ENCODE peak calls at places on chromosomes 7 and 10, in six cellular contexts. One of them, this sample, is unnamed.

GRCh38 chr7:134698481-134698880 is 51.8 kb downstream of the BPGM start:
- DNase-seq in HCT116: no peak
- DNase-seq in stomach: no peak
- DNase-seq in SK-N-SH: no peak
- DNase-seq in lower lobe of right lung: no peak
- DNase-seq in cardiac muscle cell: no peak
- DNase-seq in this sample: no peak

GRCh38 chr10:125017547-125018298 is 75.8 kb downstream of the ZRANB1 start:
- DNase-seq in HCT116: no peak
- DNase-seq in stomach: no peak
- DNase-seq in SK-N-SH: no peak
- DNase-seq in lower lobe of right lung: no peak
- DNase-seq in cardiac muscle cell: no peak
- DNase-seq in this sample: no peak

GRCh38 chr10:67257427-67258144 is 331.8 kb downstream of the LRRTM3 start:
- DNase-seq in HCT116: no peak
- DNase-seq in stomach: no peak
- DNase-seq in SK-N-SH: no peak
- DNase-seq in lower lobe of right lung: no peak
- DNase-seq in cardiac muscle cell: no peak
- DNase-seq in this sample: peak; percentile 46

GRCh38 chr7:100475549-100475948 is 3.5 kb downstream of the TSC22D4 start:
- DNase-seq in HCT116: no peak
- DNase-seq in stomach: no peak
- DNase-seq in SK-N-SH: peak; percentile 28
- DNase-seq in lower lobe of right lung: no peak
- DNase-seq in cardiac muscle cell: peak; percentile 71
- DNase-seq in this sample: no peak

GRCh38 chr10:89563861-89564478 is 28.6 kb upstream of the SLC16A12 start:
- DNase-seq in HCT116: peak; percentile 47
- DNase-seq in stomach: no peak
- DNase-seq in SK-N-SH: peak; percentile 54
- DNase-seq in lower lobe of right lung: no peak
- DNase-seq in cardiac muscle cell: peak; percentile 68
- DNase-seq in this sample: no peak

GRCh38 chr10:51507476-51507875 is 191.9 kb downstream of the CSTF2T start:
- DNase-seq in HCT116: no peak
- DNase-seq in stomach: no peak
- DNase-seq in SK-N-SH: no peak
- DNase-seq in lower lobe of right lung: no peak
- DNase-seq in cardiac muscle cell: no peak
- DNase-seq in this sample: no peak

GRCh38 chr10:47198221-47198620 is 101.8 kb upstream of the GDF10 start:
- DNase-seq in HCT116: no peak
- DNase-seq in stomach: no peak
- DNase-seq in SK-N-SH: no peak
- DNase-seq in lower lobe of right lung: no peak
- DNase-seq in cardiac muscle cell: no peak
- DNase-seq in this sample: no peak

GRCh38 chr10:110455440-110455839 is 42.3 kb upstream of the DUSP5 start:
- DNase-seq in HCT116: no peak
- DNase-seq in stomach: no peak
- DNase-seq in SK-N-SH: no peak
- DNase-seq in lower lobe of right lung: no peak
- DNase-seq in cardiac muscle cell: no peak
- DNase-seq in this sample: no peak

GRCh38 chr10:73641272-73642060 is at the start of gene MYOZ1:
- DNase-seq in HCT116: no peak
- DNase-seq in stomach: no peak
- DNase-seq in SK-N-SH: no peak
- DNase-seq in lower lobe of right lung: no peak
- DNase-seq in cardiac muscle cell: peak; percentile 22
- DNase-seq in this sample: no peak

GRCh38 chr10:106540606-106541005 is 623.9 kb downstream of the SORCS1 start:
- DNase-seq in HCT116: no peak
- DNase-seq in stomach: no peak
- DNase-seq in SK-N-SH: no peak
- DNase-seq in lower lobe of right lung: no peak
- DNase-seq in cardiac muscle cell: no peak
- DNase-seq in this sample: no peak

GRCh38 chr10:63264852-63265617 is 131.9 kb downstream of the NRBF2 start:
- DNase-seq in HCT116: no peak
- DNase-seq in stomach: no peak
- DNase-seq in SK-N-SH: peak; percentile 46
- DNase-seq in lower lobe of right lung: no peak
- DNase-seq in cardiac muscle cell: peak; percentile 56
- DNase-seq in this sample: no peak

GRCh38 chr7:69599211-69599878 is 1.1 kb downstream of the AUTS2 start:
- DNase-seq in HCT116: no peak
- DNase-seq in stomach: no peak
- DNase-seq in SK-N-SH: peak; percentile 82
- DNase-seq in lower lobe of right lung: no peak
- DNase-seq in cardiac muscle cell: peak; percentile 63
- DNase-seq in this sample: no peak

GRCh38 chr7:41298343-41298875 is 404.5 kb downstream of the INHBA start:
- DNase-seq in HCT116: no peak
- DNase-seq in stomach: no peak
- DNase-seq in SK-N-SH: no peak
- DNase-seq in lower lobe of right lung: no peak
- DNase-seq in cardiac muscle cell: no peak
- DNase-seq in this sample: no peak

GRCh38 chr10:70673929-70674559 is 1.7 kb downstream of the ADAMTS14 start:
- DNase-seq in HCT116: no peak
- DNase-seq in stomach: no peak
- DNase-seq in SK-N-SH: no peak
- DNase-seq in lower lobe of right lung: no peak
- DNase-seq in cardiac muscle cell: no peak
- DNase-seq in this sample: no peak

GRCh38 chr7:104231054-104232046 is 23.5 kb upstream of the ORC5 start:
- DNase-seq in HCT116: peak; percentile 36
- DNase-seq in stomach: peak; percentile 45
- DNase-seq in SK-N-SH: peak; percentile 79
- DNase-seq in lower lobe of right lung: peak; percentile 45
- DNase-seq in cardiac muscle cell: peak; percentile 82
- DNase-seq in this sample: no peak

GRCh38 chr7:14377646-14378266 is 388.3 kb upstream of the ETV1 start:
- DNase-seq in HCT116: no peak
- DNase-seq in stomach: no peak
- DNase-seq in SK-N-SH: no peak
- DNase-seq in lower lobe of right lung: no peak
- DNase-seq in cardiac muscle cell: no peak
- DNase-seq in this sample: no peak

GRCh38 chr10:29212597-29212996 is 76.3 kb upstream of the LYZL1 start:
- DNase-seq in HCT116: no peak
- DNase-seq in stomach: no peak
- DNase-seq in SK-N-SH: no peak
- DNase-seq in lower lobe of right lung: no peak
- DNase-seq in cardiac muscle cell: no peak
- DNase-seq in this sample: no peak

GRCh38 chr7:154874409-154875113 is 128.4 kb downstream of the PAXIP1 start:
- DNase-seq in HCT116: no peak
- DNase-seq in stomach: no peak
- DNase-seq in SK-N-SH: no peak
- DNase-seq in lower lobe of right lung: peak; percentile 52
- DNase-seq in cardiac muscle cell: peak; percentile 6
- DNase-seq in this sample: peak; percentile 26

GRCh38 chr10:97407211-97407951 is 6.2 kb upstream of the RRP12 start:
- DNase-seq in HCT116: peak; percentile 77
- DNase-seq in stomach: peak; percentile 60
- DNase-seq in SK-N-SH: peak; percentile 79
- DNase-seq in lower lobe of right lung: peak; percentile 76
- DNase-seq in cardiac muscle cell: peak; percentile 84
- DNase-seq in this sample: peak; percentile 62

GRCh38 chr10:46228076-46229071 is 58.4 kb upstream of the ANTXRL start:
- DNase-seq in HCT116: peak; percentile 44
- DNase-seq in stomach: peak; percentile 74
- DNase-seq in SK-N-SH: peak; percentile 87
- DNase-seq in lower lobe of right lung: peak; percentile 67
- DNase-seq in cardiac muscle cell: peak; percentile 88
- DNase-seq in this sample: peak; percentile 75

GRCh38 chr10:105398202-105398601 is 757.1 kb downstream of the SORCS3 start:
- DNase-seq in HCT116: no peak
- DNase-seq in stomach: no peak
- DNase-seq in SK-N-SH: peak; percentile 70
- DNase-seq in lower lobe of right lung: no peak
- DNase-seq in cardiac muscle cell: peak; percentile 82
- DNase-seq in this sample: no peak

GRCh38 chr7:148110097-148110868 is 480.3 kb upstream of the C7orf33 start:
- DNase-seq in HCT116: no peak
- DNase-seq in stomach: peak; percentile 35
- DNase-seq in SK-N-SH: no peak
- DNase-seq in lower lobe of right lung: no peak
- DNase-seq in cardiac muscle cell: peak; percentile 35
- DNase-seq in this sample: no peak

GRCh38 chr10:30786131-30786530 is 156.6 kb upstream of the LYZL2 start:
- DNase-seq in HCT116: no peak
- DNase-seq in stomach: no peak
- DNase-seq in SK-N-SH: no peak
- DNase-seq in lower lobe of right lung: no peak
- DNase-seq in cardiac muscle cell: no peak
- DNase-seq in this sample: no peak

GRCh38 chr10:115937756-115938032 is 335.3 kb downstream of the GFRA1 start:
- DNase-seq in HCT116: no peak
- DNase-seq in stomach: no peak
- DNase-seq in SK-N-SH: no peak
- DNase-seq in lower lobe of right lung: no peak
- DNase-seq in cardiac muscle cell: no peak
- DNase-seq in this sample: no peak

GRCh38 chr7:34320926-34321609 is 336.9 kb upstream of the NPSR1 start:
- DNase-seq in HCT116: peak; percentile 54
- DNase-seq in stomach: peak; percentile 59
- DNase-seq in SK-N-SH: peak; percentile 78
- DNase-seq in lower lobe of right lung: peak; percentile 55
- DNase-seq in cardiac muscle cell: peak; percentile 80
- DNase-seq in this sample: no peak

GRCh38 chr7:154858836-154859537 is 143.9 kb downstream of the PAXIP1 start:
- DNase-seq in HCT116: no peak
- DNase-seq in stomach: no peak
- DNase-seq in SK-N-SH: peak; percentile 45
- DNase-seq in lower lobe of right lung: no peak
- DNase-seq in cardiac muscle cell: no peak
- DNase-seq in this sample: no peak

GRCh38 chr10:86968994-86969355 is 693 bp downstream of the ADIRF start:
- DNase-seq in HCT116: no peak
- DNase-seq in stomach: peak; percentile 25
- DNase-seq in SK-N-SH: no peak
- DNase-seq in lower lobe of right lung: no peak
- DNase-seq in cardiac muscle cell: no peak
- DNase-seq in this sample: no peak
- H3K4me3 ChIP-seq in HCT116: peak overlapping the region; percentile 79
- H3K4me3 ChIP-seq in stomach: peak overlapping the region; percentile 57
- H3K4me3 ChIP-seq in SK-N-SH: no peak overlapping the region
- H3K4me3 ChIP-seq in lower lobe of right lung: peak overlapping the region; percentile 74
- H3K4me3 ChIP-seq in cardiac muscle cell: no peak overlapping the region
- H3K4me3 ChIP-seq in this sample: peak overlapping the region; percentile 54

GRCh38 chr7:73509463-73509862 is 12.6 kb downstream of the BAZ1B start:
- DNase-seq in HCT116: no peak
- DNase-seq in stomach: no peak
- DNase-seq in SK-N-SH: no peak
- DNase-seq in lower lobe of right lung: peak; percentile 75
- DNase-seq in cardiac muscle cell: no peak
- DNase-seq in this sample: no peak

GRCh38 chr7:73504920-73505319 is 17.2 kb downstream of the BAZ1B start:
- DNase-seq in HCT116: no peak
- DNase-seq in stomach: no peak
- DNase-seq in SK-N-SH: no peak
- DNase-seq in lower lobe of right lung: no peak
- DNase-seq in cardiac muscle cell: no peak
- DNase-seq in this sample: no peak

GRCh38 chr7:73507556-73507955 is 14.5 kb downstream of the BAZ1B start:
- DNase-seq in HCT116: no peak
- DNase-seq in stomach: no peak
- DNase-seq in SK-N-SH: no peak
- DNase-seq in lower lobe of right lung: no peak
- DNase-seq in cardiac muscle cell: no peak
- DNase-seq in this sample: no peak

GRCh38 chr7:73503229-73503628 is 18.9 kb downstream of the BAZ1B start:
- DNase-seq in HCT116: no peak
- DNase-seq in stomach: no peak
- DNase-seq in SK-N-SH: no peak
- DNase-seq in lower lobe of right lung: no peak
- DNase-seq in cardiac muscle cell: no peak
- DNase-seq in this sample: no peak

DNA sequence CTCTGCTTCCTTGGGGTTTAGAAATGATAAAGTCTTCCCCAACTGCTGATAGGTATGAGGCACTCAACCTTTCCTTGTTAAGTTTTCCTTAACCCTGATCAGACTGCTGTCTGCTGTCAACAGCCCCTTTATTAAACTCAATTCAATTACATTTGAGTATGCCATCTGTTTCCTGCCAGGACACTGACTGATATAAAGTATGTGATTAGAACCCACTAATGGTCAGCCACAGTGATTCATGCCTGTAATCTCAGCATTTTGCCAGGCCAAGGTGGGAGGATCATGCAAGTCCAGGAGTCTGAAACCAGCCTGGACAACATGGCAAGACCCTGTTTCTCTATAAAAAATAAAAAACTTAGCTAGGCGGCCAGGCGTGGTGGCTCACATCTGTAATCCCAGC is 18.1 kb downstream of the BAZ1B start:
- DNase-seq in HCT116: no peak
- DNase-seq in stomach: no peak
- DNase-seq in SK-N-SH: peak; percentile 55
- DNase-seq in lower lobe of right lung: no peak
- DNase-seq in cardiac muscle cell: no peak
- DNase-seq in this sample: no peak
- H3K36me3 ChIP-seq in HCT116: peaks cover 57% of the 10 kb centered on the region
- H3K36me3 ChIP-seq in stomach: peaks cover 100% of the 10 kb centered on the region
- H3K36me3 ChIP-seq in SK-N-SH: peaks cover 90% of the 10 kb centered on the region
- H3K36me3 ChIP-seq in lower lobe of right lung: peaks cover 99% of the 10 kb centered on the region
- H3K36me3 ChIP-seq in cardiac muscle cell: peaks cover 66% of the 10 kb centered on the region
- H3K36me3 ChIP-seq in this sample: peaks cover 20% of the 10 kb centered on the region

GRCh38 chr7:138875794-138876193 is 77.8 kb upstream of the ATP6V0A4 start:
- DNase-seq in HCT116: no peak
- DNase-seq in stomach: no peak
- DNase-seq in SK-N-SH: no peak
- DNase-seq in lower lobe of right lung: no peak
- DNase-seq in cardiac muscle cell: no peak
- DNase-seq in this sample: no peak
- H3K4me3 ChIP-seq in HCT116: no peak overlapping the region
- H3K4me3 ChIP-seq in stomach: no peak overlapping the region
- H3K4me3 ChIP-seq in SK-N-SH: no peak overlapping the region
- H3K4me3 ChIP-seq in lower lobe of right lung: no peak overlapping the region
- H3K4me3 ChIP-seq in cardiac muscle cell: no peak overlapping the region
- H3K4me3 ChIP-seq in this sample: no peak overlapping the region

GRCh38 chr10:127040756-127041155 is 135.5 kb downstream of the DOCK1 start:
- DNase-seq in HCT116: no peak
- DNase-seq in stomach: no peak
- DNase-seq in SK-N-SH: no peak
- DNase-seq in lower lobe of right lung: no peak
- DNase-seq in cardiac muscle cell: no peak
- DNase-seq in this sample: no peak
- H3K36me3 ChIP-seq in HCT116: peaks cover 6% of the 10 kb centered on the region
- H3K36me3 ChIP-seq in stomach: peaks cover 87% of the 10 kb centered on the region
- H3K36me3 ChIP-seq in SK-N-SH: peaks cover 47% of the 10 kb centered on the region
- H3K36me3 ChIP-seq in lower lobe of right lung: peaks cover 74% of the 10 kb centered on the region
- H3K36me3 ChIP-seq in cardiac muscle cell: no peaks in the 10 kb centered on the region
- H3K36me3 ChIP-seq in this sample: peaks cover 7% of the 10 kb centered on the region